ENCODE peak calls at places on chromosomes 3 and 15, in six cellular contexts. F is fibroblast of pulmonary artery; H is C1 segment of cervical spinal cord; O is activated T-helper 2 cell treated with anti-CD3 and anti-CD28 coated beads, Interferon-gamma antibody, Interleukin-2, Interleukin-4, amounts not matched to agents 10 μg/mL and 5 μg/mL and 100 μg/mL, durations not matched to agents 14 hours and 24 hours and 36 hours; P is activated gamma-delta T cell treated with anti-CD3 and anti-CD28 coated beads, Interleukin-2, amount 50 U/mL, for 16 hours; X is glutamatergic neuron. R is an unnamed sample.

GRCh38 chr3:131233900-131234667 is 147.5 kb upstream of the NUDT16 start:
- DNase-seq in F (no peak), H (no peak), O (no peak), P (no peak), X (no peak), R (no peak)

GRCh38 chr15:25241241-25241801 is 197.5 kb downstream of the UBE3A start:
- DNase-seq in F (no peak), H (no peak), O (no peak), P (no peak), X (peak; percentile 6), R (no peak)

GRCh38 chr15:84911879-84912660 is 27.6 kb downstream of the SLC28A1 start:
- DNase-seq in F (peak; percentile 100), H (peak; percentile 78), O (no peak), P (no peak), X (no peak), R (peak; percentile 95)

GRCh38 chr15:48617619-48618018 is 27.9 kb downstream of the FBN1 start:
- DNase-seq in F (peak; percentile 94), H (no peak), O (no peak), P (no peak), X (no peak), R (peak; percentile 99)

GRCh38 chr3:14415501-14415900 is 13.1 kb downstream of the SLC6A6 start:
- DNase-seq in F (peak; percentile 58), H (no peak), O (no peak), P (no peak), X (no peak), R (peak; percentile 76)

GRCh38 chr15:101499863-101500713 is 10.6 kb upstream of the PCSK6 start:
- DNase-seq in F (no peak), H (peak; percentile 64), O (no peak), P (no peak), X (no peak), R (peak; percentile 35)

GRCh38 chr15:41847981-41848380 is 9.3 kb downstream of the PLA2G4B start:
- DNase-seq in F (no peak), H (no peak), O (no peak), P (no peak), X (no peak), R (no peak)

GRCh38 chr15:35168464-35168863 is 83.4 kb upstream of the NANOGP8 start:
- DNase-seq in F (peak; percentile 57), H (no peak), O (no peak), P (no peak), X (no peak), R (peak; percentile 61)

GRCh38 chr3:157447026-157447694 is 10.5 kb downstream of the PTX3 start:
- DNase-seq in F (peak; percentile 77), H (no peak), O (no peak), P (no peak), X (no peak), R (peak; percentile 62)

R was measured in fibroblast of villous mesenchyme.